ENCODE peak calls at places on chromosome 20, in ten cellular contexts. G is tibial nerve, W is psoas muscle, H is mucosa of descending colon, I is transverse colon, Z is RWPE2, F is breast epithelium, J is left ventricle myocardium inferior, E is adipocyte, N is thyroid gland. X is an unnamed sample. For H3K4me1, the result is how much of the 10 kb centered on the place peaks cover.

GRCh38 chr20:13515796-13516533 is 122.8 kb downstream of the TASP1 start:
- DNase-seq in G (no peak), W (no peak), H (no peak), I (no peak), Z (no peak), F (no peak), J (no peak), E (peak), N (no peak), X (no peak)

GRCh38 chr20:9250511-9250910 is 181.6 kb downstream of the PLCB4 start:
- DNase-seq in G (no peak), W (no peak), H (no peak), I (no peak), Z (no peak), F (no peak), J (no peak), E (no peak), N (no peak), X (no peak)

GRCh38 chr20:58839474-58839874 is 11.2 kb downstream of the GNAS-AS1 start:
- DNase-seq in G (no peak), W (peak), H (no peak), I (no peak), Z (peak), F (no peak), J (no peak), E (peak), N (peak), X (peak)

GRCh38 chr20:41261260-41261659 is 56.3 kb downstream of the ZHX3 start:
- DNase-seq in G (no peak), W (no peak), H (no peak), I (no peak), Z (no peak), F (no peak), J (no peak), E (peak), N (no peak), X (no peak)

GRCh38 chr20:25584905-25585704 is at the start of gene NINL:
- DNase-seq in G (no peak), W (peak), H (peak), I (peak), Z (no peak), F (peak), J (peak), E (peak), N (peak), X (peak)

GRCh38 chr20:38873050-38873581 is 53.1 kb upstream of the FAM83D start:
- DNase-seq in G (no peak), W (no peak), H (peak), I (peak), Z (peak), F (no peak), J (no peak), E (no peak), N (no peak), X (no peak)

GRCh38 chr20:1809121-1809520 is 86.1 kb upstream of the SIRPA start:
- DNase-seq in G (no peak), W (no peak), H (no peak), I (no peak), Z (no peak), F (no peak), J (no peak), E (peak), N (no peak), X (no peak)

GRCh38 chr20:42530855-42531674 is 658.6 kb downstream of the PTPRT start:
- DNase-seq in G (no peak), W (no peak), H (no peak), I (no peak), Z (no peak), F (no peak), J (no peak), E (peak), N (no peak), X (peak)

GRCh38 chr20:17749979-17750721 is 50.4 kb downstream of the BANF2 start:
- DNase-seq in G (peak), W (peak), H (no peak), I (peak), Z (no peak), F (no peak), J (peak), E (no peak), N (peak), X (peak)

GRCh38 chr20:41342474-41343464 is 2.1 kb downstream of the LPIN3 start:
- DNase-seq in G (no peak), W (no peak), H (no peak), I (peak), Z (no peak), F (no peak), J (no peak), E (no peak), N (no peak), X (no peak)

GRCh38 chr20:38222231-38222922 is 38.2 kb downstream of the KIAA1755 start:
- DNase-seq in G (peak), W (peak), H (no peak), I (peak), Z (peak), F (peak), J (peak), E (peak), N (peak), X (peak)

GRCh38 chr20:34010405-34010895 is 16.7 kb downstream of the RALY start:
- DNase-seq in G (no peak), W (no peak), H (no peak), I (no peak), Z (no peak), F (no peak), J (no peak), E (peak), N (no peak), X (no peak)

GRCh38 chr20:45857836-45858250 is 429 bp downstream of the ZSWIM3 start:
- DNase-seq in G (no peak), W (no peak), H (no peak), I (no peak), Z (no peak), F (no peak), J (no peak), E (no peak), N (no peak), X (no peak)

GRCh38 chr20:45823949-45824835 is 2.9 kb downstream of the TNNC2 start:
- DNase-seq in G (no peak), W (peak), H (peak), I (peak), Z (no peak), F (no peak), J (peak), E (peak), N (peak), X (peak)

GRCh38 chr20:44586289-44586911 is 4.0 kb downstream of the PKIG start:
- DNase-seq in G (no peak), W (no peak), H (no peak), I (peak), Z (no peak), F (no peak), J (no peak), E (no peak), N (no peak), X (no peak)

GRCh38 chr20:1375515-1375914 is 17.3 kb downstream of the FKBP1A start:
- DNase-seq in G (no peak), W (no peak), H (no peak), I (no peak), Z (no peak), F (no peak), J (no peak), E (peak), N (no peak), X (no peak)

GRCh38 chr20:44747166-44748004 is 1.7 kb downstream of the KCNK15 start:
- DNase-seq in G (peak), W (peak), H (no peak), I (peak), Z (peak), F (peak), J (peak), E (peak), N (peak), X (peak)

GRCh38 chr20:11891081-11891826 is 26.4 kb upstream of the BTBD3 start:
- DNase-seq in G (peak), W (peak), H (peak), I (peak), Z (no peak), F (peak), J (peak), E (peak), N (peak), X (peak)

GRCh38 chr20:44848254-44849015 is 37.1 kb upstream of the YWHAB start:
- DNase-seq in G (no peak), W (no peak), H (no peak), I (no peak), Z (no peak), F (no peak), J (no peak), E (no peak), N (no peak), X (no peak)

GRCh38 chr20:25399038-25399430 is 8.4 kb upstream of the ABHD12 start:
- DNase-seq in G (peak), W (no peak), H (no peak), I (peak), Z (no peak), F (peak), J (no peak), E (peak), N (peak), X (no peak)

GRCh38 chr20:4449977-4450715 is 271.6 kb upstream of the PRND start:
- DNase-seq in G (no peak), W (no peak), H (no peak), I (no peak), Z (no peak), F (no peak), J (no peak), E (peak), N (no peak), X (no peak)

GRCh38 chr20:63404129-63405085 is 43.3 kb upstream of the CHRNA4 start:
- DNase-seq in G (no peak), W (no peak), H (no peak), I (no peak), Z (peak), F (no peak), J (no peak), E (no peak), N (no peak), X (no peak)

DNA sequence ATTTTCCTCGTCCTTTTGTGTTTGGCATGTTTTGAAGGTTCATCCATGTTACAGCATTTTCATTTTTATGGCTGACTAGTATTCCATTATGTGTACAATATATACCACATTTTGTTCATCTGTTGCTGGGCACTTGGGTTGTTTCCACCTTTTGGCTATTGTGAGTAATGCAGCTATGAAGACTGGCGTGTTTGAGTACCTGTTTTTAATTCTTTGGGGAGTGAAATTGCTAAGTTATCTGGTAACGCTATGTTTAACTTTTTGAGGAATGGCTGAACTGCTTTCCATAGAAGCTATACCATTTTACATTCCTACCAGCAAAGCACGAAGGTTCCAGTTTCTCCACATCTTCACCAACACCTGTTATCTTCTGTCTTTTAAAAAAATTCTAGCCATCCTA is 37.0 kb upstream of the MYL9 start:
- DNase-seq in G (no peak), W (no peak), H (no peak), I (no peak), Z (no peak), F (no peak), J (no peak), E (no peak), N (no peak), X (no peak)
- H3K4me3 ChIP-seq in G (no peak), W (no peak), H (no peak), I (no peak), Z (no peak), F (no peak), J (no peak), E (no peak), N (no peak), X (no peak)

GRCh38 chr20:50533464-50533863 is 23.3 kb downstream of the PTPN1 start:
- DNase-seq in G (no peak), W (no peak), H (no peak), I (no peak), Z (peak), F (no peak), J (no peak), E (no peak), N (no peak), X (no peak)
- H3K4me1 ChIP-seq in G (under half), W (half or more), H (under half), I (under half), Z (under half), F (under half), J (half or more), E (under half), N (half or more), X (half or more)

DNA sequence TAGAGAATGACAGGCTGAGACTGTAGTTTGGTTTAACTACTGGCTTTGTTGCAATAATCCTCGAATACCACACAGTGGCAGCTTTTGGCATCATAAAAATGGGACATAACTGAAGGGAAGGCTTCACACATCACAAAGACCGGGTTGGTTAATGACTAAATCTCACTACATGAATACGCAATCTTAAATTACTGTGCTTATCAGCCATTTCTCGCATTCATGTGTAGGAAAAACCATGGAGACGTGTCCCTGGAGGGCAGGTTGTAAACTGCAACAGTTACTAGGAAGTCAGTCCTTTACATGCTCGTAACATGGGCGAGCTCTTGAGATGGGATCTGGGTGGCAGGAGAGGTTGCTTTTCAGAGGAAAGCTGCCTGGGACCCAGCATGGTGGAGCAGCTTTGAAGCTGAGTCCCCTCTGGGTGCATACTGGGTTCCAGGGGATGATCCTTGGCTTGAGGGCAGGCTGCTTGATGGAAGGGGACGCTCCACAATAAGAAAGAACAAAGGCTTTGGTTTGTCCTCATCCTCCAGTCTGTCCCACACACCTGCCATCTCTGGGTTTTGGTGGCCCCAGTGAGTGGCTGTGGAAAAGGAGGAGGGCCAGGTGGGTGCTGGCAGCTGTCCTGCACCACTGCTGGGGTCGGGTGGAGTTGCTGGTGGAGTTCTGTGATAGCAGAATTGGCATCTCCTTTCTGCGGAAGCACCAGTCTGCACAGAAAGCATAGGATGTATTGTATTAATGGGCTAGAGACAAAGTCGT is 2.1 kb downstream of the RPS21 start:
- DNase-seq in G (no peak), W (no peak), H (no peak), I (no peak), Z (no peak), F (no peak), J (no peak), E (no peak), N (no peak), X (no peak)
- H3K4me3 ChIP-seq in G (no peak), W (no peak), H (no peak), I (no peak), Z (no peak), F (no peak), J (no peak), E (no peak), N (no peak), X (no peak)

DNA sequence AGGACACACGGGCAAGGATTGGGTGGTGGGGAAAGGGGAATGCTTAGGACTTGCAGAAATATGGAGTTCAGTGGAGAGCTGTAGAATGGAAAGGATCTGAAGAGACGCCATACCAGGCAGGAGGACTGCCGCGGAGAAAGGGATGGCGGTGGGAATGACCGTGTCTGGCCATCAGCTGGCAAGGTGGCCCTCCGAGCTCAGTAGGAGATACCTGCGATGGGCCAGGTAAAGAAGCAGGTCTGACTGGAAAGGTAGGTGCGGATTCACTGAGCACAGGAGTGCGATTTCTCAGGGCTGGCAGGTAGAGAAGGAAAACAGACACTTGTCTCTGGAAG is 26.0 kb downstream of the PCK1 start:
- DNase-seq in G (no peak), W (no peak), H (no peak), I (no peak), Z (peak), F (no peak), J (no peak), E (no peak), N (no peak), X (no peak)
- H3K4me1 ChIP-seq in G (under half), W (under half), H (under half), I (under half), Z (under half), F (under half), J (under half), E (under half), N (under half), X (under half)

X was measured in heart right ventricle.